ENCODE peak calls at places on chromosomes 11 and 22, in six cellular contexts. Y is body of pancreas, T is EL, C is neural crest cell, F is cardiac fibroblast, D is A172. E is an unnamed sample.

GRCh38 chr22:39134366-39135091 is 18.0 kb downstream of the CBX7 start:
- DNase-seq in Y (no peak), T (no peak), C (no peak), F (no peak), D (no peak), E (no peak)

GRCh38 chr11:76293189-76293631 is 86.9 kb upstream of the WNT11 start:
- DNase-seq in Y (no peak), T (no peak), C (no peak), F (no peak), D (no peak), E (no peak)

GRCh38 chr11:117356126-117356761 is 28.6 kb downstream of the CEP164 start:
- DNase-seq in Y (no peak), T (no peak), C (no peak), F (no peak), D (no peak), E (no peak)

GRCh38 chr11:15309296-15309695 is 194.6 kb downstream of the INSC start:
- DNase-seq in Y (no peak), T (no peak), C (no peak), F (no peak), D (no peak), E (no peak)

GRCh38 chr11:69848196-69848595 is 29.0 kb upstream of the FGF3 start:
- DNase-seq in Y (no peak), T (peak), C (no peak), F (peak), D (no peak), E (no peak)

GRCh38 chr11:93700830-93701229 is 39.3 kb downstream of the CEP295 start:
- DNase-seq in Y (no peak), T (peak), C (no peak), F (peak), D (peak), E (no peak)

GRCh38 chr11:61751384-61751783 is 1.1 kb upstream of the MYRF start:
- DNase-seq in Y (no peak), T (no peak), C (no peak), F (no peak), D (no peak), E (no peak)

GRCh38 chr11:66011239-66011784 is 496 bp upstream of the CST6 start:
- DNase-seq in Y (peak), T (peak), C (no peak), F (peak), D (peak), E (no peak)

GRCh38 chr11:125941606-125942275 is 4.1 kb upstream of the VSIG10L2 start:
- DNase-seq in Y (peak), T (peak), C (peak), F (peak), D (peak), E (peak)

GRCh38 chr11:34192481-34193401 is 87.3 kb downstream of the NAT10 start:
- DNase-seq in Y (no peak), T (peak), C (no peak), F (peak), D (peak), E (no peak)

GRCh38 chr22:38954414-38955043 is 2.9 kb upstream of the APOBEC3A start:
- DNase-seq in Y (no peak), T (no peak), C (no peak), F (no peak), D (no peak), E (no peak)

GRCh38 chr11:11035331-11035730 is 177.5 kb upstream of the ZBED5 start:
- DNase-seq in Y (no peak), T (no peak), C (no peak), F (no peak), D (no peak), E (no peak)

GRCh38 chr11:128341767-128342318 is 245.5 kb downstream of the ETS1 start:
- DNase-seq in Y (no peak), T (no peak), C (no peak), F (no peak), D (no peak), E (no peak)

GRCh38 chr11:35131760-35132159 is 7.2 kb upstream of the CD44 start:
- DNase-seq in Y (no peak), T (no peak), C (no peak), F (no peak), D (no peak), E (no peak)

GRCh38 chr11:96207459-96208449 is 135.2 kb downstream of the MAML2 start:
- DNase-seq in Y (no peak), T (peak), C (no peak), F (peak), D (no peak), E (no peak)

GRCh38 chr22:17217179-17217578 is 2.1 kb downstream of the ADA2 start:
- DNase-seq in Y (no peak), T (no peak), C (no peak), F (no peak), D (no peak), E (no peak)

GRCh38 chr11:19432370-19433163 is 191.8 kb upstream of the E2F8 start:
- DNase-seq in Y (no peak), T (peak), C (no peak), F (peak), D (peak), E (peak)

GRCh38 chr22:27196483-27196882 is 539.1 kb downstream of the MIAT start:
- DNase-seq in Y (no peak), T (no peak), C (no peak), F (no peak), D (no peak), E (no peak)

GRCh38 chr11:6228520-6228919 is 5.9 kb downstream of the FHIP1B start:
- DNase-seq in Y (no peak), T (no peak), C (no peak), F (no peak), D (no peak), E (no peak)

GRCh38 chr11:1652778-1653540 is 23.4 kb downstream of the KRTAP5-5 start:
- DNase-seq in Y (peak), T (peak), C (peak), F (peak), D (peak), E (peak)

GRCh38 chr11:94526645-94527438 is 14.6 kb downstream of the C11orf97 start:
- DNase-seq in Y (no peak), T (no peak), C (no peak), F (no peak), D (no peak), E (no peak)

E was measured in retina.